ENCODE peak calls at places on chromosomes 4 and X, in nine cellular contexts. C is esophagus muscularis mucosa, J is heart left ventricle, B is left lung, A is AG10803, G is tibial nerve, F is lung, Z is psoas muscle, Q is GM20000. T is an unnamed sample.
A peak's percentile ranks its signal among the peaks of the same experiment; 100 is the strongest.

GRCh38 chrX:24684048-24684447 is 9.7 kb upstream of the POLA1 start:
- DNase-seq in C (no peak), J (no peak), B (no peak), A (no peak), G (no peak), F (no peak), Z (no peak), Q (no peak), T (no peak)

GRCh38 chr4:82380344-82380743 is 6.6 kb upstream of the HNRNPD start:
- DNase-seq in C (no peak), J (peak; percentile 61), B (no peak), A (no peak), G (no peak), F (no peak), Z (peak; percentile 31), Q (no peak), T (no peak)

GRCh38 chr4:68375667-68376559 is 26.0 kb upstream of the YTHDC1 start:
- DNase-seq in C (no peak), J (peak; percentile 11), B (no peak), A (peak; percentile 72), G (peak; percentile 33), F (peak; percentile 35), Z (no peak), Q (peak; percentile 39), T (no peak)

GRCh38 chr4:108829981-108830492 is 67.2 kb upstream of the ETNPPL start:
- DNase-seq in C (no peak), J (no peak), B (no peak), A (peak; percentile 58), G (no peak), F (no peak), Z (no peak), Q (no peak), T (no peak)

GRCh38 chr4:6929339-6929734 is 19.7 kb downstream of the TBC1D14 start:
- DNase-seq in C (no peak), J (no peak), B (no peak), A (no peak), G (no peak), F (no peak), Z (no peak), Q (no peak), T (no peak)

GRCh38 chr4:122845066-122845465 is 18.4 kb downstream of the FGF2 start:
- DNase-seq in C (no peak), J (no peak), B (no peak), A (no peak), G (no peak), F (no peak), Z (no peak), Q (no peak), T (no peak)

GRCh38 chr4:17347445-17347844 is 164.4 kb downstream of the QDPR start:
- DNase-seq in C (peak; percentile 8), J (no peak), B (no peak), A (peak; percentile 35), G (peak; percentile 48), F (no peak), Z (no peak), Q (peak; percentile 47), T (no peak)

GRCh38 chr4:149553959-149554520 is 261.6 kb downstream of the IQCM start:
- DNase-seq in C (no peak), J (no peak), B (no peak), A (peak; percentile 3), G (no peak), F (no peak), Z (no peak), Q (no peak), T (no peak)

GRCh38 chr4:173217727-173218126 is 49.1 kb downstream of the GALNT7 start:
- DNase-seq in C (no peak), J (no peak), B (no peak), A (no peak), G (no peak), F (no peak), Z (no peak), Q (no peak), T (no peak)

GRCh38 chr4:149113804-149114430 is 671.7 kb upstream of the NR3C2 start:
- DNase-seq in C (no peak), J (no peak), B (no peak), A (peak; percentile 82), G (no peak), F (no peak), Z (no peak), Q (no peak), T (no peak)

GRCh38 chrX:28787206-28787605 is 200.0 kb downstream of the IL1RAPL1 start:
- DNase-seq in C (no peak), J (no peak), B (no peak), A (no peak), G (no peak), F (no peak), Z (no peak), Q (no peak), T (no peak)

GRCh38 chr4:59608466-59608865 is 1591.7 kb upstream of the ADGRL3 start:
- DNase-seq in C (no peak), J (no peak), B (no peak), A (peak; percentile 5), G (no peak), F (no peak), Z (no peak), Q (no peak), T (no peak)

GRCh38 chrX:18617351-18617750 is 54.6 kb downstream of the RS1 start:
- DNase-seq in C (no peak), J (no peak), B (no peak), A (peak; percentile 54), G (no peak), F (no peak), Z (no peak), Q (no peak), T (no peak)

GRCh38 chrX:153939573-153939972 is 4.7 kb upstream of the NAA10 start:
- DNase-seq in C (no peak), J (no peak), B (no peak), A (no peak), G (no peak), F (no peak), Z (no peak), Q (no peak), T (no peak)

GRCh38 chr4:187478292-187479205 is 517.0 kb upstream of the ZFP42 start:
- DNase-seq in C (peak; percentile 82), J (no peak), B (no peak), A (peak; percentile 93), G (no peak), F (no peak), Z (no peak), Q (no peak), T (no peak)

GRCh38 chr4:5361968-5362367 is 310.7 kb downstream of the STK32B start:
- DNase-seq in C (no peak), J (no peak), B (no peak), A (no peak), G (no peak), F (no peak), Z (no peak), Q (no peak), T (no peak)

GRCh38 chr4:101337688-101338087 is 9.6 kb downstream of the PPP3CA start:
- DNase-seq in C (no peak), J (no peak), B (no peak), A (peak; percentile 38), G (no peak), F (no peak), Z (no peak), Q (no peak), T (no peak)

GRCh38 chr4:154877110-154877760 is 96.2 kb downstream of the RBM46 start:
- DNase-seq in C (no peak), J (no peak), B (peak; percentile 43), A (peak; percentile 5), G (no peak), F (no peak), Z (no peak), Q (no peak), T (no peak)

GRCh38 chr4:169847171-169847570 is 89.4 kb upstream of the HPF1 start:
- DNase-seq in C (no peak), J (no peak), B (no peak), A (no peak), G (no peak), F (no peak), Z (no peak), Q (no peak), T (no peak)

GRCh38 chr4:134024251-134024650 is 177.3 kb downstream of the PABPC4L start:
- DNase-seq in C (no peak), J (no peak), B (no peak), A (no peak), G (no peak), F (no peak), Z (no peak), Q (no peak), T (no peak)
- TF ChIP-seq CTCF in C (no peak), J (no peak), B (no peak), A (no peak), G (no peak), F (no peak), Z (no peak), Q (no peak), T (no peak)

DNA sequence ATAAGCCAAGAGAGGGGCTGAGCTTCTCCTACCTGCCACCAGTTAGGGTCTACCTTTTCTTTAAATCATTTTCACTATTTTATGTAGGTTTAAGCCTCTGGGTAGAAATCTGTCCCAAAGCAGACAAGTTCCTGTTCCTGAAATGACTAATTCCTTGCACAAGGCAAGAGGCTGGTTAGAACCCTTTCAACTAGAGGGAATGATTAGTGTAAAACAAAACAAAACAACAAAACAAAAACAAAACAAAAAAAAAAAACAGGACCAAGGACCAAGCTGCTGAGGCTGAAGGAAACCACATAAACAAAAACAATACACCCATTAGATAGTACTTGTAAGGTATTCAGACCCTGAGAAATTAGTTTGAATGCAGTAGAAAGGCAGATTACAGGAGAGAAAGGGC is 62.7 kb downstream of the MAML3 start:
- DNase-seq in C (no peak), J (no peak), B (no peak), A (no peak), G (no peak), F (no peak), Z (no peak), Q (no peak), T (no peak)
- TF ChIP-seq CTCF in C (no peak), J (no peak), B (no peak), A (no peak), G (no peak), F (no peak), Z (no peak), Q (no peak), T (no peak)

DNA sequence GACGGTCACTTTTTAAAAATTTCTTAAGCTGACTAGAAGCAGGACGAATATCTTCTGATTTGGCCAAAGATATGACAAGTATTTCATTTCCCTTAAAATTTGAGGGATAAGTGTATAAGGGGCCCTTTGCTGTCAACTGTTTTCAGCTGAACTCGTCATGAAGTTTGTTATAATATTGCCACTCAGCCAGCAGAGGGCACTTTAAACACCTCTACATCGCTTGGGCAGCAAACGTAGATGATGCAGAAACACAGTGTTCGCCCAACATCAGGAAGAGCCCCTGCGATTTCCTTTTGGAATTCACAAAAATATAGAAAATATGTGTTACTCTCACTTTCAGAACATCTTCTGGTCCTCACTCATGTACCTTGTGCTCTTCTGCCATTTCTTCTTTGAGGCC is 435.7 kb upstream of the FMR1 start:
- DNase-seq in C (no peak), J (no peak), B (no peak), A (no peak), G (no peak), F (no peak), Z (no peak), Q (peak; percentile 4), T (no peak)
- TF ChIP-seq CTCF in C (no peak), J (no peak), B (no peak), A (peak; percentile 10), G (no peak), F (no peak), Z (no peak), Q (peak; percentile 19), T (no peak)

DNA sequence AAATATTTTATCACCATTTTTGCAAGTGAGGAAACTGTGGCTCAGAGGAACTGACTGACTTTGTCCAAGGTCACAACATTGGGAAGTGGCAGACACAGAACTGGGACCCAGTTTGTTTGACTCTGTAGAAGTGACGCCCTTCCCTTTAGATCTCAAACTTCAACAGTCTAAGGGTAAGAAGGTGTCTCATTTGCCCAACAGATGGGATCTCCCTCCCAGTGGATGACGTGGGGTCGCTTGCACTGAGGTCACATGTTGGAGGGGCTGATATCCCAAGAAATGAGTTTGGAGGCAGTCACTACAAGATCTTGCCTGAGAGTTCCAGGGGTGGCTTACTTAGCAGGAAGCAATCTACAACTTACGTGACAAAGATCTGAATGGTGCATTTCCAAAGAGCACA is 172.5 kb upstream of the GPC4 start:
- DNase-seq in C (no peak), J (no peak), B (no peak), A (no peak), G (no peak), F (no peak), Z (no peak), Q (no peak), T (no peak)
- TF ChIP-seq CTCF in C (no peak), J (no peak), B (no peak), A (no peak), G (no peak), F (no peak), Z (no peak), Q (no peak), T (no peak)

T was measured in CD14-positive monocyte.